ENCODE peak calls at places on chromosomes 4 and X, in four cellular contexts. R is SK-N-SH, V is breast epithelium, S is Peyer's patch. C is an unnamed sample.
A peak's percentile ranks its signal among the peaks of the same experiment; 100 is the strongest.

GRCh38 chr4:101956068-101956805 is 165.7 kb downstream of the BANK1 start:
- DNase-seq in R (no peak), V (no peak), S (no peak), C (no peak)

GRCh38 chr4:47109379-47109778 is 78.0 kb downstream of the GABRB1 start:
- DNase-seq in R (no peak), V (no peak), S (no peak), C (no peak)

GRCh38 chrX:30364229-30364628 is 55.0 kb upstream of the NR0B1 start:
- DNase-seq in R (no peak), V (no peak), S (no peak), C (no peak)

GRCh38 chrX:30735839-30736238 is 82.6 kb downstream of the GK start:
- DNase-seq in R (peak; percentile 45), V (no peak), S (peak; percentile 56), C (peak; percentile 67)

GRCh38 chrX:154981116-154981411 is 41.5 kb downstream of the F8 start:
- DNase-seq in R (no peak), V (no peak), S (no peak), C (no peak)

GRCh38 chr4:183571350-183572076 is 66.7 kb downstream of the ING2 start:
- DNase-seq in R (peak; percentile 27), V (no peak), S (no peak), C (peak; percentile 38)

GRCh38 chr4:75598390-75598789 is 31.9 kb downstream of the CDKL2 start:
- DNase-seq in R (no peak), V (no peak), S (no peak), C (peak; percentile 48)

GRCh38 chr4:138688531-138689181 is 326.9 kb upstream of the NOCT start:
- DNase-seq in R (no peak), V (no peak), S (no peak), C (no peak)

GRCh38 chr4:20395160-20395773 is 143.6 kb downstream of the SLIT2 start:
- DNase-seq in R (no peak), V (no peak), S (no peak), C (peak; percentile 50)

GRCh38 chr4:83905952-83906351 is 370.0 kb downstream of the GPAT3 start:
- DNase-seq in R (no peak), V (no peak), S (no peak), C (no peak)

GRCh38 chr4:3791910-3792542 is 25.8 kb downstream of the ADRA2C start:
- DNase-seq in R (no peak), V (peak; percentile 64), S (no peak), C (peak; percentile 21)

DNA sequence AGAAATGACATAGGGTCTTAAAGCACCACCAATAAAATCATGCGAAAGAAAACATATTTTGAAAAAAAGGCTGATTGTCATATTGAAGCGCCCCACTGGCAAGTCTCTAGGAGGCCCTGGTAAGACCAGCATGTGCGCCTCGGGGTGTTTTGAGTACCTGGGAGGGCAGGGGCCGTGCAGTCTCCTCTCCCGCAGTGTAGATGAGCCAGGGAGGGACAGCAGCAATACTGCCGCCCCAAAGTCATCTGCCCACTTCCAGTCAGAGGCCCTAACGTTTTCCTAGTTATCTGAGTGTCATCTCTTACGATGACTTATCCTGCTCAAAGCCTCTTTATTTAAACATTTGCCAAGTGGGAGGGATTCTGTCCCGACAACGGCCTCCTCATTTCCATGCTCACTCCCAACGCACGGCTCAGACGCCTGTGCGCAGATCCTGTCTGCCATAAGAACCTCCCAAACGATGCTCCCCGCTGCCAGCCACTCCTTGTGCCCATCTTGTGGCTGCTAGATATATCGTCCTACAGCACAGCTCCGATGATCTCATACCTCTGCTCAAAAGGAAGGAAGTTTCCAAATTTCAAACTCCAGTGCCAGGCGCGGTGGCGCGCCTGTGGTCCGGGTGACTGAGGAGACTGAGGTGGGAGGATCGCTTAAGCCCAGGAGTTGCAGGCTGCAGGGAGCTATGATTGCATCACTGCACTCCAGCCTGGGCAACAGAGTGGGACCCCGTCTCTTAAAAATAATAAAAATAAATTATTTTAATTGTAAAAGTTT is 17.2 kb upstream of the SCRG1 start:
- DNase-seq in R (peak; percentile 11), V (no peak), S (no peak), C (no peak)
- H3K4me3 ChIP-seq in R (no peak overlapping the region), V (peak overlapping the region; percentile 30), S (no peak overlapping the region), C (no peak overlapping the region)

GRCh38 chr4:45350438-45350837 is 624.1 kb upstream of the GNPDA2 start:
- DNase-seq in R (no peak), V (no peak), S (no peak), C (peak; percentile 43)
- TF ChIP-seq CTCF in R (no peak), V (no peak), S (no peak), C (no peak)

GRCh38 chr4:176539785-176540175 is 220.0 kb downstream of the SPCS3 start:
- DNase-seq in R (no peak), V (no peak), S (no peak), C (peak; percentile 50)
- H3K4me3 ChIP-seq in R (no peak overlapping the region), V (no peak overlapping the region), S (no peak overlapping the region), C (no peak overlapping the region)

GRCh38 chr4:6709230-6710114 is at the start of gene MRFAP1L1:
- DNase-seq in R (peak; percentile 95), V (peak; percentile 95), S (peak; percentile 98), C (peak; percentile 98)
- TF ChIP-seq CTCF in R (peak; percentile 31), V (no peak), S (no peak), C (peak; percentile 17)

DNA sequence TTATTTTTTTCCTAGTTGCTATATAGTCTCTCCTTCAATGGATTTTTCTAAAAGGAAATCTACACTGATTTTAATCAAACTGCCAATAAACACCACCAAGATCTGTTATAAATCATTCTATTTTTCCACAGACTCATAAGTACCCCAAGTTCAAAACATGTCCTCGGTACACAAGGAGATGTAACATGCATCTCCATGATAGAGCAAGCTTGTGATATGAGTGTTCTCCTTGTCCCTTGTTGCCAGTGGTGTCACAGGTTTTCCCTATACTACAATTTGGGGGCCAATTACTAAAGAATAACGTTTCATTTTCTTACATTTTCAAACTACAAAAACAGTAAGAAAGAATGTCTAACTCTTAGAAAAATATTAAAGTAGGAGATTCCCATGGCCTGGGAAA is 491 bp downstream of the ARHGEF6 start:
- DNase-seq in R (no peak), V (no peak), S (no peak), C (no peak)
- H3K4me3 ChIP-seq in R (peak overlapping the region; percentile 2), V (peak overlapping the region; percentile 55), S (peak overlapping the region; percentile 29), C (no peak overlapping the region)

DNA sequence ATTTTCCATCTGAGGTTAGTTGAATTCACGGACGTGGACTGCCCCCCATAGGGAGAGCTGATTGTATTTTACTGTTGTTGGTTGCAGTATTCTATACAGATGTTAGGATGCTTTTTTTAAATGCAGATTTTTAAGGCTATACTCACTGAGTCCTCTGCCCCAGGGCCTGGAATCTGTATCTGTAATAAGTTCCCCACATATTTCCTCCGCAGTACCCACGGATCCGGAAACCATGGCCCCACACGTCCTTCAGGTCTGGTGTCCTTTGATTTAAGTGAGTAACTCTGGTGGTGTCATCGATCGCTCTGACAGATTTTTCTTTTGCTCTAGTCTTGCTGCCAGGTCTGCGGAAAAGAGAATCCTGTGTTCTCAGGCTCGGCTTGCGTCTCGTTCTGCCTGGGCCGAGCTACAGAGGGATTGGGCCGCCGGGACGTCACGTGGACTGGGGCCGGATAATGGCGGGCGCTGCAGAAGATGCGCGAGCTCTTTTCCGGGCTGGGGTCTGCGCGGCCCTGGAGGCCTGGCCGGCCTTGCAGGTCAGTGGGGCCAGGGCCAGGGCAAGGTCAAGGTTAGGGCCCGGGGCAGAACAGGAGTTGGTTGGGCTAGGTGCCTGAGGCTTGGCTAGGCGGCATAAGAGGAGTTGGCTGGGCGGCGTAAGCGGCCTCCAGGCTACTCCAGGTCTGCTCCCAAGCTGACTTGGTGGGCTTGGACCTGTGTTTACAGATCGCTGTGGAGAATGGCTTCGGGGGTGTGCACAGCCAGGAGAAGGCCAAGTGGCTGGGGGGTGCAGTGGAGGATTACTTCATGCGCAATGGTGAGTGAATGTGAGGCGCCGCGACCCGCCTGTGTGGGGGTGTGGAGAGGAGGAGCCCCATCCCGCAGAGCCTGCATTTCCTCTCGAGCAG is at the start of gene TSR2:
- DNase-seq in R (peak; percentile 82), V (peak; percentile 70), S (peak; percentile 78), C (peak; percentile 89)
- TF ChIP-seq CTCF in R (peak; percentile 47), V (no peak), S (no peak), C (peak; percentile 30)

GRCh38 chr4:112889619-112890294 is 159.7 kb upstream of the ANK2 start:
- DNase-seq in R (no peak), V (no peak), S (no peak), C (peak; percentile 91)

GRCh38 chr4:112888617-112889016 is 160.8 kb upstream of the ANK2 start:
- DNase-seq in R (no peak), V (no peak), S (no peak), C (no peak)

GRCh38 chr4:112894480-112894879 is 155.0 kb upstream of the ANK2 start:
- DNase-seq in R (no peak), V (no peak), S (no peak), C (no peak)

GRCh38 chr4:112885897-112886296 is 163.6 kb upstream of the ANK2 start:
- DNase-seq in R (no peak), V (no peak), S (no peak), C (no peak)

GRCh38 chr4:112889199-112889598 is 160.3 kb upstream of the ANK2 start:
- DNase-seq in R (no peak), V (no peak), S (no peak), C (no peak)
- H3K4me3 ChIP-seq in R (no peak overlapping the region), V (no peak overlapping the region), S (no peak overlapping the region), C (peak overlapping the region; percentile 37)

GRCh38 chr4:77418333-77418732 is 187.3 kb upstream of the CXCL13 start:
- DNase-seq in R (peak; percentile 8), V (no peak), S (no peak), C (peak; percentile 7)
- TF ChIP-seq CTCF in R (peak; percentile 41), V (peak; percentile 11), S (peak; percentile 8), C (peak; percentile 18)

DNA sequence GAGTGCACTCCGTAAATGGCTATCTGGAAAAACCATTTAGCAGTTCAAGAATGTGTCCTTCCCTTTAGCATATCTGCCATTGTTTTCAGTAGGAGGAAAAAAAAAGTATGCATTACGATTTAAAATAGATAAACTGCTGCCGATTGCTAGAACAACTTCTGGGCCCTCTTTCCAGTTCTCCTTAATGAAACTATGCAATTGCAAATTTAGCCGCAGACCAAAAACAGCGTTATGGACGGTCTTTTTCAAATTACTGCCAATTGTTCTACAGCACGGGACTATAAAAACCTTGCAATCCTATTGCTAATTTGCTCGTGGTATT is 1.3 kb upstream of the CAMK2D start:
- DNase-seq in R (no peak), V (no peak), S (no peak), C (no peak)
- H3K4me3 ChIP-seq in R (peak overlapping the region; percentile 97), V (peak overlapping the region; percentile 94), S (peak overlapping the region; percentile 73), C (peak overlapping the region; percentile 85)

DNA sequence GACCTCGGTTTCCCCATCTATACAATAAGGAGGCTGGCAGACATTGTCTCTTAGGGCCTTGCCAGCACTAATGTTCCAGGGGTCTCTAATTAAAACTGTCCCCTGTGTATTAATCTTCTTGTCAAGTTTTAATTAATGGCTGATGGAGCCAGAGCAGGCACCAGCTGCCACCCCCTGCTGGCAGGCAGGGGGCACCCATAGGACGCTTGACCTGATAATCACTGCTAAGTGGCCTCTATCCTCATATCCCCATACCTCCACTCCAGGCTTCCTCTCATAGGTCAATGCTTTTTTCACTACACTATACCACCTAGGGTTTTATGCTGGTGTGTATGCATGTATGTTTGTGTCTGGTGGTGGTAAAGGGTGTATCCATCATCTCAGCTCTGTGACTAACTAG is 89.4 kb downstream of the EFNB1 start:
- DNase-seq in R (no peak), V (no peak), S (no peak), C (no peak)
- TF ChIP-seq CTCF in R (no peak), V (no peak), S (no peak), C (no peak)